ENCODE peak calls at places on chromosome 6, in seven cellular contexts. K, R, T, Y, U, M and N are unnamed samples.

GRCh38 chr6:14857501-14857900 is 388.4 kb upstream of the JARID2 start:
- DNase-seq in Y (no peak), T (no peak), K (no peak), R (no peak), U (no peak), M (no peak), N (no peak)

GRCh38 chr6:104541411-104541810 is 318.3 kb downstream of the HACE1 start:
- DNase-seq in R (no peak), Y (no peak), T (no peak), U (no peak), K (no peak), M (no peak), N (no peak)

GRCh38 chr6:104332407-104332806 is 527.3 kb downstream of the HACE1 start:
- DNase-seq in T (no peak), R (no peak), K (no peak), Y (no peak), U (no peak), M (no peak), N (no peak)

GRCh38 chr6:112268011-112268410 is 13.6 kb upstream of the LAMA4 start:
- DNase-seq in K (no peak), U (no peak), T (no peak), M (no peak), R (no peak), Y (no peak), N (no peak)

GRCh38 chr6:116255246-116255800 is 1.4 kb upstream of the TSPYL4 start:
- DNase-seq in R (no peak), K (no peak), T (no peak), M (peak), U (no peak), Y (no peak), N (peak)

GRCh38 chr6:167995731-167996151 is 1.7 kb upstream of the KIF25 start:
- DNase-seq in U (no peak), K (no peak), Y (no peak), M (no peak), R (no peak), T (no peak), N (no peak)

GRCh38 chr6:78835817-78836216 is 31.5 kb upstream of the IRAK1BP1 start:
- DNase-seq in Y (no peak), M (no peak), T (no peak), U (peak), R (no peak), K (peak), N (no peak)

GRCh38 chr6:137430954-137431353 is 63.2 kb downstream of the OLIG3 start:
- DNase-seq in Y (no peak), T (no peak), M (no peak), K (no peak), R (no peak), U (no peak), N (no peak)

GRCh38 chr6:39929733-39930461 is 4.4 kb downstream of the MOCS1 start:
- DNase-seq in M (no peak), R (no peak), U (peak), K (peak), T (no peak), Y (no peak), N (no peak)

GRCh38 chr6:42049116-42049809 is 1.1 kb upstream of the TAF8 start:
- DNase-seq in U (no peak), R (no peak), M (no peak), Y (no peak), K (no peak), T (no peak), N (no peak)

GRCh38 chr6:138989098-138989983 is 1.3 kb upstream of the REPS1 start:
- DNase-seq in M (no peak), Y (no peak), T (no peak), K (no peak), R (no peak), U (no peak), N (no peak)

GRCh38 chr6:30615958-30616810 is 859 bp downstream of the PPP1R10 start:
- DNase-seq in K (no peak), U (peak), M (peak), Y (no peak), R (peak), T (peak), N (peak)

GRCh38 chr6:17633465-17634188 is 33.5 kb downstream of the FAM8A1 start:
- DNase-seq in R (no peak), Y (no peak), T (no peak), M (no peak), U (no peak), K (no peak), N (no peak)
- H3K23ac ChIP-seq in R (no peak), Y (no peak), T (no peak), M (no peak), U (no peak), K (no peak), N (no peak)

DNA sequence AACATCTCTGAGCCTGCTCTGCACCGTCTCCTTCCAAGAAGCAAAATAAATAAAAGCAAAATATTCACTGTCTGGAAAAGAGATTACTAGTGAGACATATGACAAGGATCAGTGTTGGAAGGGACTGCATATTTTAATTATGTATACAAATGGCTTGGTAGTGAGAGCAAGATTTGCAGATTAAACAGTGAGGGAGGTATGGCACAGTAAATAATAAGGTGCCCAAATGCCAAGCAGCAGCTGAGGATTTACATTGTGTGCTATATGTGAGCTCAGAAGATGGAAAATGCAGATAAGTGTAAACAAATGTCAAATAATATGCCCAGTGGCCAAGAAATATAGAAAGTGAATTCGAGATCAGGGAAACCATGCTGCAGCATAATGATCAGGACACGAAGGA is 173.8 kb upstream of the NRSN1 start:
- DNase-seq in T (no peak), U (no peak), K (no peak), M (no peak), Y (no peak), R (no peak), N (no peak)
- H2AK5ac ChIP-seq in T (no peak), U (no peak), K (no peak), M (no peak), Y (no peak), R (no peak), N (no peak)

DNA sequence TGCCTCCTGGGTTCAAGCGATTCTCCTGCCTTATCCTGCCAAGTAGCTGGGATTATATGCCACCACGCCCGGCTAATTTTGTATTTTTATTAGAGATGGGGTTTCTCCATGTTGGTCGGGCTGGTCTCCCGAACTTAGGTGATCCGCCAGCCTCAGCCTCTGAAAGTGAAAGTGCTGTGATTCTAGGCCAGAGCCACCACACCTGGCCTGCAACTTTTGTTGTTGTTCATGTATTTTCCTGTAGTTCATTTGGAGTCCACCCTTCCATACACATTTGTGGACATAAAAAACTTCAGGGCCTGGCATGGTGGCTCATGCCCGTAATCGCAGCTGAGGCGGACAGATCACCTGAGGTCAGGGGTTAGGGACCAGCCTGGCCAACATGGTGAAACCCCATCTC is 14.5 kb downstream of the HSPA1B start:
- DNase-seq in Y (no peak), R (no peak), U (no peak), T (no peak), K (no peak), M (no peak), N (no peak)
- H3K23ac ChIP-seq in Y (no peak), R (no peak), U (no peak), T (no peak), K (no peak), M (no peak), N (no peak)

DNA sequence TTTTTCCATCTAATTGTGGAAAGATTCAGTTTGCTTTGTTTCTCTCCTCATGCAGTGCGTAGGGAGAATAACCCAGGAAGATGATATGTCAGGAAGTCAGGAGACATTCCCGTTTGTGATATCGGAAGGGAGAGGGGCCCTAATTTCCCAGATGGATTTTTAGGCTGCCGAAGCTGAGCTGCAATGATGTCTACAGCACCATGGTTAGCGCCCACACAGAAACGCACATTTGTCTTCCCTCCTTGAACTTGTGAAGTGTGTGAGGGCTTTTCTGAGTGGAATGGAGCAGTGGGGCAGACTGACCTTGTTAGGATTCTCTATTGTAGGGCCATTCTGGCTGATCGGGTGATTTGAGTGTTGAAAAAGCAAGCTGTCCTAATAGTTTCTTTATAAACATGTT is 191.3 kb upstream of the ARG1 start:
- DNase-seq in Y (no peak), K (no peak), T (no peak), U (no peak), R (no peak), M (no peak), N (no peak)
- H2AK5ac ChIP-seq in Y (no peak), K (no peak), T (no peak), U (no peak), R (no peak), M (no peak), N (no peak)

DNA sequence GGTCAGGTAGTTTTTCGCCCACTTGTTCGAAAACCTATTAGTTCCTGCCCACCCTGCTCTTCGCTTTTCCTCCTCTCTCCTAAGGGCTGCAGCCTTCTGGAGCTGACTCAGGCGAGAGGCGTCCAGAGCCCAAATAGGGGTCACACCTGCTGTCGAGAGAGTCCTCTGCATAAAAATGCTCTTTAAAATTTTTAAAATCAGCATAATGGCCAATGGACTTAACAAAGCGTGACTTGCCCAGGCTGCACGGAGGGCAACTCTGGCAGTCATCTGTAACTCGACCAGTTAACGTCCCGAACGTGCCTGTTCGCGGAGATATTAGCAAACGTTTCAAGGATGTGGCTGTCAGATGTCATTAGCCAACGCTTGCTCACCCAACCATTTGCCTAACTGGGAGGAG is 32.2 kb downstream of the TFAP2B start:
- DNase-seq in K (no peak), T (peak), R (no peak), U (no peak), Y (no peak), M (no peak), N (no peak)
- H3K23ac ChIP-seq in K (no peak), T (no peak), R (no peak), U (no peak), Y (no peak), M (no peak), N (no peak)

GRCh38 chr6:117590447-117590846 is 11.9 kb downstream of the GOPC start:
- DNase-seq in U (no peak), M (no peak), K (no peak), Y (no peak), R (no peak), T (no peak), N (no peak)
- H2AK5ac ChIP-seq in U (no peak), M (no peak), K (no peak), Y (no peak), R (no peak), T (no peak), N (no peak)

GRCh38 chr6:130093546-130093945 is 75.2 kb downstream of the L3MBTL3 start:
- DNase-seq in U (no peak), Y (no peak), M (no peak), K (no peak), T (no peak), R (no peak), N (no peak)

GRCh38 chr6:130098317-130098716 is 79.9 kb downstream of the L3MBTL3 start:
- DNase-seq in K (no peak), R (no peak), U (no peak), Y (no peak), M (no peak), T (no peak), N (no peak)

GRCh38 chr6:130099119-130099518 is 80.7 kb downstream of the L3MBTL3 start:
- DNase-seq in Y (no peak), M (no peak), K (no peak), R (no peak), T (no peak), U (no peak), N (no peak)
- H3K23ac ChIP-seq in Y (no peak), M (no peak), K (no peak), R (no peak), T (no peak), U (no peak), N (no peak)

GRCh38 chr6:37524919-37525318 is 25.2 kb upstream of the CCDC167 start:
- DNase-seq in Y (no peak), U (no peak), R (no peak), K (no peak), T (no peak), M (no peak), N (no peak)
- H2AK5ac ChIP-seq in Y (no peak), U (no peak), R (no peak), K (no peak), T (no peak), M (no peak), N (no peak)

GRCh38 chr6:63805808-63806572 is 170.4 kb downstream of the PHF3 start:
- DNase-seq in T (no peak), K (peak), R (no peak), Y (no peak), U (peak), M (peak), N (peak)

GRCh38 chr6:63803371-63803770 is 167.8 kb downstream of the PHF3 start:
- DNase-seq in T (no peak), R (no peak), K (no peak), U (no peak), Y (no peak), M (no peak), N (no peak)

GRCh38 chr6:63802606-63803206 is 167.1 kb downstream of the PHF3 start:
- DNase-seq in R (no peak), U (peak), Y (no peak), K (peak), T (no peak), M (peak), N (no peak)

GRCh38 chr6:63805345-63805744 is 169.7 kb downstream of the PHF3 start:
- DNase-seq in K (no peak), U (no peak), R (no peak), T (no peak), Y (no peak), M (no peak), N (no peak)

DNA sequence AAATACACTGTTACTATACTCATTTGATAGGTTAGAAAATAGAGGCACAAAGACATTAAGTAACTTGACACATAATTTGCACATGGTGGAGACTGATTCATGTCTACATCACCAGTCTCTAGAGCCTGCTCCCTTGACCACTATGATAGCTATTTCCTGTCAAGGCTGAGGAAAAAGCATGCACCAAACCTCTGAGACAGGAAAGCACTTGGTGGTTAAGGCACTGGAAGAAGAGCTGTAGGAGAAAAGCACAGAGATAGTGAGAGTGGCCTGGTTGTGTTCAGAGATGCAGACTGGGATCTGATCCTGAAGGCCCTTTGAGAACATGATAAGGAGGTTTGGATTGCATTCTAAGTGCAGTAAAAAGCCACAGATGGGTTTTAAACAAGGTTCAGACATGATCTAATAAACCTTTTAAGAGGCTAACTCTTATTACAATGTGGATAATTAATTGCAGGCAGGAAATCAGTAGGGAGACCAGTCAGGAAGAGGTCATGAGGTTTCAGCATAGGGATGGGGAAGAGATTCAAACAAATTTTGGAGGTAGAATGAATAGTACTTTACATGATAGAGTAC is 168.9 kb downstream of the PHF3 start:
- DNase-seq in U (peak), Y (no peak), T (no peak), K (peak), R (no peak), M (no peak), N (peak)
- H3K23ac ChIP-seq in U (no peak), Y (no peak), T (no peak), K (peak), R (no peak), M (no peak), N (no peak)